ENCODE peak calls at places on chromosomes 6 and 20, in nine cellular contexts. C, B, E, M, V, Q, K, H and I are unnamed samples.

GRCh38 chr6:161486326-161486725 is 212.5 kb upstream of the AGPAT4 start:
- DNase-seq in C (peak; percentile 24), B (no peak), E (peak; percentile 86), M (no peak), V (peak; percentile 72), Q (no peak), K (peak; percentile 36), H (no peak), I (peak; percentile 41)

GRCh38 chr6:46815130-46815529 is 21.9 kb downstream of the MEP1A start:
- DNase-seq in C (no peak), B (no peak), E (no peak), M (no peak), V (peak; percentile 33), Q (no peak), K (peak; percentile 27), H (no peak), I (peak; percentile 2)

GRCh38 chr6:170157567-170158218 is 133.2 kb downstream of the DLL1 start:
- DNase-seq in C (no peak), B (no peak), E (no peak), M (no peak), V (no peak), Q (no peak), K (no peak), H (no peak), I (no peak)

GRCh38 chr20:14510341-14510740 is 172.9 kb upstream of the FLRT3 start:
- DNase-seq in C (no peak), B (no peak), E (no peak), M (no peak), V (no peak), Q (no peak), K (no peak), H (no peak), I (no peak)

GRCh38 chr20:58810116-58810878 is 40.4 kb downstream of the GNAS-AS1 start:
- DNase-seq in C (no peak), B (no peak), E (peak; percentile 41), M (no peak), V (peak; percentile 19), Q (no peak), K (no peak), H (no peak), I (peak; percentile 1)

GRCh38 chr20:2822073-2822472 is 5.9 kb downstream of the TMEM239 start:
- DNase-seq in C (no peak), B (no peak), E (peak; percentile 30), M (peak; percentile 26), V (no peak), Q (peak; percentile 61), K (no peak), H (no peak), I (no peak)

GRCh38 chr20:17882065-17882833 is 86.3 kb downstream of the SNX5 start:
- DNase-seq in C (no peak), B (no peak), E (no peak), M (no peak), V (no peak), Q (no peak), K (no peak), H (no peak), I (no peak)

GRCh38 chr6:133202610-133203343 is 38.4 kb upstream of the EYA4 start:
- DNase-seq in C (no peak), B (no peak), E (peak; percentile 18), M (no peak), V (no peak), Q (no peak), K (no peak), H (no peak), I (no peak)

GRCh38 chr6:18262812-18263560 is 1.3 kb downstream of the DEK start:
- DNase-seq in C (no peak), B (no peak), E (peak; percentile 49), M (peak; percentile 22), V (peak; percentile 58), Q (peak; percentile 73), K (no peak), H (peak; percentile 79), I (no peak)

GRCh38 chr6:154460306-154461071 is 50.0 kb downstream of the CNKSR3 start:
- DNase-seq in C (no peak), B (no peak), E (peak; percentile 68), M (no peak), V (peak; percentile 26), Q (no peak), K (no peak), H (no peak), I (no peak)

DNA sequence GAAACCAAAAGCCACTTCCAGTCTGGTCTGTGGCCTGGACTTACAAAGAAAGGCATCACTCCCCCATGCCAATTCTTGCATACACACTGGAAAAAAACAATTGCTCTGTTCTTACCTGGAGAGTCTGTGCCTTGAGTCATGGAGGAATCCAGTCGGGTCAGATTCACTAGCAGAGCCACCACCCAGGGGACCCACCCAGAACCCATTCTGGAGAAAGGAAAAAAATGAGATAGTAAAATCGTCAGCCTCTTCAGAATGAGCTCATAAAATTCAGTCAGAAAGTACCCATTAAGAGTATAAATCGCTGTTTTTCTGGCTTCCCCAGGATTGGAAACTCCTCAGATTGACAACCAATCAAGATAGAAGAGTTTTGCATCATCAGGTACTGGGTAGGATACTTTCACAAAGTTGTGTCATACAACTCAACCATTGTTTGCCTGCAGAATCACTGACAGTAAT is at the start of gene HLA-DOB:
- DNase-seq in C (no peak), B (peak; percentile 52), E (peak; percentile 26), M (no peak), V (peak; percentile 76), Q (peak; percentile 53), K (peak; percentile 49), H (peak; percentile 86), I (peak; percentile 40)
- H3K27ac ChIP-seq in C (no peak within 1 kb of the TSS), B (no peak within 1 kb of the TSS), E (no peak within 1 kb of the TSS), M (no peak within 1 kb of the TSS), V (peak within 1 kb of the TSS; percentile 6), Q (peak within 1 kb of the TSS; percentile 76), K (peak within 1 kb of the TSS; percentile 69), H (peak within 1 kb of the TSS; percentile 97), I (no peak within 1 kb of the TSS)

DNA sequence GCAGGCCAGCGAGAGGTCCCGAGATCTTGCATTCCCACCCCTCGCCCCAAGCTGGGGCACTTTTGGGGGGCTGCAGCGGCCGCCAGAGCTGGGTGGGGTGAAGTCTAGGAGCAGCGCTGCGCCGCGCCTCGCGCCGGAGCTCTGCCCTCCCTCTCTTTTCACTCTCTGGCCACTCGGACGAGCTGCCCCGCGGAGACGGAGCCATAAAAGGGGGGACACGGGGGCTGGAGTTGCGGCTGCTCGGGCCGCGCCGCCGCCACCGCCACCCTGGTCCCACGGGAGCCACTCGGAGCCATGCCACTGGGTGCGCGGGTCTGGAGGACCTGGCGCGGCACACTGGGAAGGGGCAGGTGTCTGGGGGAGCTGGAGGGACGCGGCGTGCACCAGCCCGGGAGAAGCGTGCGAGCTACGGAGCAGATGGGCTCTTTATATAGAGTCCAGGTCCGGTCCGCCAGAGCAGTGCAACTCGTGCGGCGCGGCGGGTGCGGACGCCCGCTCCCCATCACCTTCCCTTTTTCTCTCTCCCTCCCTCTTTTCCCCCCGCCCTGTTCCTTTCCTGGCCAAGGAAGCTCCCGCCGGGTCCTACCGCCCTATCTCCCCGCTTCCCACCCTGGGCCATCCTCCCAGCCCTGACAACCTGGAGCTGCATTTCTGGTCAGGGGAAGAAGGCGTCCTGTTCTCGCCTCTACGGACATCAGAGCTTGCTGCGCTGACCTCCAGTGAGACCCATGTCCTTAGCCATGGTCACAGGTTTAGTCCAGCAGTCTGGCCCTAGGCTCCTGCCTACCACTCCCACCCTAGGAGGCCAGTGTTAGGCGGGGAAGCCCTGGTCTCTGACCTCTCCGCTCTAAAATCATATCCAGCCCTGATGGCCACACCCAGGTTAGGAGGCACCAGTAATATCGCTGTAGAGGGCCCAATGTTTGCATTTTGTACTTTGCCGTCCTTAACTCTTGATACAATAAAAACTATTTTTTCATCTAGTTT is 883 bp upstream of the HTR1B start:
- DNase-seq in C (no peak), B (peak; percentile 93), E (no peak), M (peak; percentile 68), V (no peak), Q (no peak), K (peak; percentile 33), H (no peak), I (no peak)
- TF ChIP-seq EZH2phosphoT487 in C (no peak), B (no peak), E (no peak), M (no peak), V (no peak), Q (no peak), K (no peak), H (no peak), I (no peak)

DNA sequence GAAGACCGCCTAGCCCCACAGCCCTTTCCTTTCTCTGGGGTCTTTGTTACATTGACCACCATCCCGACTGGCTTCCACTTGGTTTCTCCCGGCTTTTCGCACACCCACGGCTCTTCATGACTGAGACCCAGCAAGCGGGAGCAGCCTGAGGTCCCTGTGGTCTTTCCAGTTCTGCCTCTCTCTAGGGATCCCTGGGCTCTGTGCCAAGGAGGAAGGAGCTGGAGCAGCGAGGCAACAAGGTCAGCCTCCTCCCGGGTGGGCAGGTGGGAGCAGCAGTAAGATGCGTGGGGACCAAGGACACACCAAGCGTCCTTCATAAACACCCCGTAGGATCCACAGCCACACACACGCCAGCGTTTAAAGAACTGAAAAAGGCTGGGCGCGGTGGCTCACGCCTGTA is 29.6 kb upstream of the MRGBP start:
- DNase-seq in C (no peak), B (no peak), E (no peak), M (no peak), V (peak; percentile 71), Q (no peak), K (no peak), H (no peak), I (no peak)
- H3K27ac ChIP-seq in C (no peak overlapping the region), B (no peak overlapping the region), E (no peak overlapping the region), M (no peak overlapping the region), V (no peak overlapping the region), Q (no peak overlapping the region), K (no peak overlapping the region), H (no peak overlapping the region), I (no peak overlapping the region)

DNA sequence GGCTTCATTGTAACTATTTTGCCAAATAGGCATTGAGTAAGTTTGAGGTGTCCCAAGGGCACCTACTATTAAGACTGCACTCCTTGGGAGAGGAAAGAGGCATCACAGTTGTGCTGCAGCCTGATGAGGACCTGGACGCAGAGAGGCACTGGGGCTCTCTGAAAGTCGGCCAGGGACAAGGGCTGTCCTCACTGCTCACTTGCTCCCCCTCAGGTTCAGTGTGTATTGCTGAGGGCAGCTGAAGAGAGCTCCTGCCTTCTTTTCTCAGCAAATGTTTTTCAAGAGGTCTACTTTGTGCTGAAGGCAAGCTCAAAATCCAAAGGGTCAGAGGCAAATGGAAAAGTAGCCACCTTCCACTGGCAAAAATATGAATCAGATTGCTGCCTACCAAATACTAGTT is 331.8 kb downstream of the RIMS1 start:
- DNase-seq in C (peak; percentile 55), B (peak; percentile 83), E (peak; percentile 61), M (peak; percentile 81), V (peak; percentile 13), Q (no peak), K (peak; percentile 64), H (peak; percentile 3), I (peak; percentile 3)
- TF ChIP-seq EZH2phosphoT487 in C (no peak), B (no peak), E (no peak), M (no peak), V (no peak), Q (no peak), K (no peak), H (no peak), I (no peak)

DNA sequence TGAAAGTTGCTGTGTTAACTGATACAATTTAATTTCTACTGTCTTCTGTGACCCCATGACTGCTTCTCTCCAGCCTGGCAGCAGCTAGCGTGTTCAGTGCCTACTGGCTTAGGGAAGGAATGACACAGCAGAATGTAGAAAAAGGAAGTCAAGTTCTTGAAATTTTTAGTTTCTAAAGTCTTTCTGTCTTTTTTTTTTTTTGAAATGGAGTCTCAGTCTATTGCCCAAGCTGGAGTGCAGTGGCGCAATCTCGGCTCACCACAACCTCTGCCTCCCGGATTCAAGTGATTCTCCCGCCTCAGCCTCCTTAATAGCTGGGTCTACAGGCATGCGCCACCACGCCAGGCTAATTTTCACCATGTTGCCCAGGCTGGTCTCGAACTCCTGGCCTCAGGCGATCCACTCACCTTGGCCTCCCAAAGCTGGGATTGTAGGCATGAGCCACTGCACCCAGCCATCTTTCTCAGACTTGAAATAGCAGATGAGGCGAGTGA is 39.3 kb downstream of the PCNA start:
- DNase-seq in C (no peak), B (no peak), E (peak; percentile 87), M (no peak), V (no peak), Q (peak; percentile 66), K (no peak), H (peak; percentile 40), I (no peak)
- H3K27ac ChIP-seq in C (no peak overlapping the region), B (no peak overlapping the region), E (peak overlapping the region; percentile 81), M (no peak overlapping the region), V (no peak overlapping the region), Q (peak overlapping the region; percentile 67), K (no peak overlapping the region), H (peak overlapping the region; percentile 26), I (no peak overlapping the region)